ENCODE peak calls at places on chromosomes 11 and 22, in ten cellular contexts. One of them, this sample, is unnamed.

GRCh38 chr22:36770946-36771340 is 5.0 kb downstream of the IFT27 start:
- DNase-seq in NCI-H1105 treated with DMSO at 0.1 percent for 48 hours: no peak
- DNase-seq in neural crest cell: no peak
- DNase-seq in HTR-8/SVneo: no peak
- DNase-seq in mucosa of gallbladder: no peak
- DNase-seq in NCI-H748 treated with DMSO at 0.1 percent for 48 hours: no peak
- DNase-seq in ELR: no peak
- DNase-seq in NCI-H1436: no peak
- DNase-seq in stimulated activated CD4-positive, alpha-beta T cell treated with anti-CD3 and anti-CD28 coated beads, Interleukin-4, amount 100 ng/mL, for 1 hour: no peak
- DNase-seq in GM12892: no peak
- DNase-seq in this sample: no peak

GRCh38 chr11:121890377-121890776 is 225.6 kb downstream of the BLID start:
- DNase-seq in GM12892: no peak
- DNase-seq in NCI-H1436: no peak
- DNase-seq in stimulated activated CD4-positive, alpha-beta T cell treated with anti-CD3 and anti-CD28 coated beads, Interleukin-4, amount 100 ng/mL, for 1 hour: no peak
- DNase-seq in mucosa of gallbladder: no peak
- DNase-seq in neural crest cell: no peak
- DNase-seq in ELR: peak
- DNase-seq in HTR-8/SVneo: no peak
- DNase-seq in NCI-H748 treated with DMSO at 0.1 percent for 48 hours: no peak
- DNase-seq in NCI-H1105 treated with DMSO at 0.1 percent for 48 hours: no peak
- DNase-seq in this sample: no peak

GRCh38 chr11:86592047-86592564 is 80.3 kb downstream of the ME3 start:
- DNase-seq in GM12892: no peak
- DNase-seq in mucosa of gallbladder: no peak
- DNase-seq in HTR-8/SVneo: no peak
- DNase-seq in NCI-H748 treated with DMSO at 0.1 percent for 48 hours: no peak
- DNase-seq in NCI-H1436: no peak
- DNase-seq in NCI-H1105 treated with DMSO at 0.1 percent for 48 hours: no peak
- DNase-seq in stimulated activated CD4-positive, alpha-beta T cell treated with anti-CD3 and anti-CD28 coated beads, Interleukin-4, amount 100 ng/mL, for 1 hour: no peak
- DNase-seq in ELR: peak
- DNase-seq in neural crest cell: no peak
- DNase-seq in this sample: no peak

GRCh38 chr11:22371188-22371587 is 33.0 kb downstream of the SLC17A6 start:
- DNase-seq in NCI-H1436: no peak
- DNase-seq in GM12892: no peak
- DNase-seq in ELR: no peak
- DNase-seq in NCI-H1105 treated with DMSO at 0.1 percent for 48 hours: no peak
- DNase-seq in stimulated activated CD4-positive, alpha-beta T cell treated with anti-CD3 and anti-CD28 coated beads, Interleukin-4, amount 100 ng/mL, for 1 hour: no peak
- DNase-seq in neural crest cell: no peak
- DNase-seq in NCI-H748 treated with DMSO at 0.1 percent for 48 hours: no peak
- DNase-seq in mucosa of gallbladder: no peak
- DNase-seq in HTR-8/SVneo: no peak
- DNase-seq in this sample: no peak

GRCh38 chr11:16070573-16070972 is 285.8 kb downstream of the SOX6 start:
- DNase-seq in NCI-H1436: no peak
- DNase-seq in ELR: no peak
- DNase-seq in neural crest cell: no peak
- DNase-seq in NCI-H1105 treated with DMSO at 0.1 percent for 48 hours: no peak
- DNase-seq in HTR-8/SVneo: no peak
- DNase-seq in NCI-H748 treated with DMSO at 0.1 percent for 48 hours: no peak
- DNase-seq in mucosa of gallbladder: no peak
- DNase-seq in GM12892: no peak
- DNase-seq in stimulated activated CD4-positive, alpha-beta T cell treated with anti-CD3 and anti-CD28 coated beads, Interleukin-4, amount 100 ng/mL, for 1 hour: no peak
- DNase-seq in this sample: no peak

GRCh38 chr11:95917188-95918036 is 6.5 kb downstream of the MTMR2 start:
- DNase-seq in mucosa of gallbladder: peak
- DNase-seq in ELR: no peak
- DNase-seq in GM12892: no peak
- DNase-seq in NCI-H1436: no peak
- DNase-seq in NCI-H1105 treated with DMSO at 0.1 percent for 48 hours: peak
- DNase-seq in stimulated activated CD4-positive, alpha-beta T cell treated with anti-CD3 and anti-CD28 coated beads, Interleukin-4, amount 100 ng/mL, for 1 hour: no peak
- DNase-seq in HTR-8/SVneo: no peak
- DNase-seq in neural crest cell: no peak
- DNase-seq in NCI-H748 treated with DMSO at 0.1 percent for 48 hours: peak
- DNase-seq in this sample: no peak

GRCh38 chr11:75482931-75483469 is 42.7 kb downstream of the GDPD5 start:
- DNase-seq in NCI-H1105 treated with DMSO at 0.1 percent for 48 hours: no peak
- DNase-seq in stimulated activated CD4-positive, alpha-beta T cell treated with anti-CD3 and anti-CD28 coated beads, Interleukin-4, amount 100 ng/mL, for 1 hour: no peak
- DNase-seq in HTR-8/SVneo: no peak
- DNase-seq in NCI-H1436: no peak
- DNase-seq in mucosa of gallbladder: peak
- DNase-seq in neural crest cell: no peak
- DNase-seq in ELR: no peak
- DNase-seq in NCI-H748 treated with DMSO at 0.1 percent for 48 hours: no peak
- DNase-seq in GM12892: no peak
- DNase-seq in this sample: no peak

GRCh38 chr22:38718414-38718813 is 12.7 kb downstream of the GTPBP1 start:
- DNase-seq in stimulated activated CD4-positive, alpha-beta T cell treated with anti-CD3 and anti-CD28 coated beads, Interleukin-4, amount 100 ng/mL, for 1 hour: no peak
- DNase-seq in GM12892: no peak
- DNase-seq in NCI-H748 treated with DMSO at 0.1 percent for 48 hours: no peak
- DNase-seq in HTR-8/SVneo: peak
- DNase-seq in ELR: peak
- DNase-seq in neural crest cell: no peak
- DNase-seq in mucosa of gallbladder: peak
- DNase-seq in NCI-H1105 treated with DMSO at 0.1 percent for 48 hours: no peak
- DNase-seq in NCI-H1436: no peak
- DNase-seq in this sample: peak

This sample was measured in lower lobe of right lung.